ENCODE peak calls at places on chromosomes 4 and X, in six cellular contexts. One of them, this sample, is unnamed.

GRCh38 chr4:112284662-112285411 is 867 bp downstream of the TIFA start:
- DNase-seq in NCI-H748 treated with DMSO at 0.1 percent for 48 hours: no peak
- DNase-seq in MCF 10A: peak
- DNase-seq in EH: peak
- DNase-seq in neuronal stem cell: no peak
- DNase-seq in posterior vena cava: no peak
- DNase-seq in this sample: no peak

GRCh38 chrX:148501121-148502066 is 977 bp downstream of the AFF2 start:
- DNase-seq in neuronal stem cell: peak
- DNase-seq in NCI-H748 treated with DMSO at 0.1 percent for 48 hours: no peak
- DNase-seq in posterior vena cava: peak
- DNase-seq in MCF 10A: no peak
- DNase-seq in EH: no peak
- DNase-seq in this sample: peak

GRCh38 chr4:56434599-56435000 is 815 bp downstream of the PPAT start:
- DNase-seq in EH: no peak
- DNase-seq in NCI-H748 treated with DMSO at 0.1 percent for 48 hours: no peak
- DNase-seq in MCF 10A: no peak
- DNase-seq in posterior vena cava: no peak
- DNase-seq in neuronal stem cell: no peak
- DNase-seq in this sample: no peak

GRCh38 chr4:22237155-22237751 is 278.6 kb downstream of the ADGRA3 start:
- DNase-seq in neuronal stem cell: no peak
- DNase-seq in MCF 10A: peak
- DNase-seq in posterior vena cava: no peak
- DNase-seq in EH: peak
- DNase-seq in NCI-H748 treated with DMSO at 0.1 percent for 48 hours: peak
- DNase-seq in this sample: peak

GRCh38 chrX:110178179-110178865 is 139.6 kb downstream of the AMMECR1 start:
- DNase-seq in EH: no peak
- DNase-seq in NCI-H748 treated with DMSO at 0.1 percent for 48 hours: no peak
- DNase-seq in posterior vena cava: no peak
- DNase-seq in neuronal stem cell: no peak
- DNase-seq in MCF 10A: peak
- DNase-seq in this sample: no peak

GRCh38 chrX:134868766-134869495 is 121.9 kb upstream of the SMIM10 start:
- DNase-seq in posterior vena cava: no peak
- DNase-seq in MCF 10A: peak
- DNase-seq in neuronal stem cell: no peak
- DNase-seq in NCI-H748 treated with DMSO at 0.1 percent for 48 hours: no peak
- DNase-seq in EH: peak
- DNase-seq in this sample: no peak

GRCh38 chr4:185504098-185505047 is 30.9 kb downstream of the PDLIM3 start:
- DNase-seq in posterior vena cava: peak
- DNase-seq in NCI-H748 treated with DMSO at 0.1 percent for 48 hours: no peak
- DNase-seq in MCF 10A: no peak
- DNase-seq in neuronal stem cell: no peak
- DNase-seq in EH: peak
- DNase-seq in this sample: peak

GRCh38 chr4:47824844-47825243 is 13.0 kb downstream of the CORIN start:
- DNase-seq in posterior vena cava: no peak
- DNase-seq in NCI-H748 treated with DMSO at 0.1 percent for 48 hours: no peak
- DNase-seq in MCF 10A: no peak
- DNase-seq in EH: no peak
- DNase-seq in neuronal stem cell: no peak
- DNase-seq in this sample: no peak

GRCh38 chr4:153439831-153440230 is 26.3 kb upstream of the TMEM131L start:
- DNase-seq in posterior vena cava: no peak
- DNase-seq in EH: no peak
- DNase-seq in NCI-H748 treated with DMSO at 0.1 percent for 48 hours: no peak
- DNase-seq in MCF 10A: no peak
- DNase-seq in neuronal stem cell: no peak
- DNase-seq in this sample: no peak

GRCh38 chr4:175325230-175325629 is 407.1 kb downstream of the ADAM29 start:
- DNase-seq in EH: no peak
- DNase-seq in neuronal stem cell: no peak
- DNase-seq in posterior vena cava: no peak
- DNase-seq in MCF 10A: no peak
- DNase-seq in NCI-H748 treated with DMSO at 0.1 percent for 48 hours: no peak
- DNase-seq in this sample: no peak

GRCh38 chrX:1537031-1537715 is at the start of gene P2RY8:
- DNase-seq in NCI-H748 treated with DMSO at 0.1 percent for 48 hours: no peak
- DNase-seq in neuronal stem cell: no peak
- DNase-seq in posterior vena cava: peak
- DNase-seq in EH: peak
- DNase-seq in MCF 10A: peak
- DNase-seq in this sample: peak

GRCh38 chr4:55348436-55348835 is 2.4 kb downstream of the SRD5A3 start:
- DNase-seq in EH: peak
- DNase-seq in NCI-H748 treated with DMSO at 0.1 percent for 48 hours: no peak
- DNase-seq in neuronal stem cell: no peak
- DNase-seq in MCF 10A: peak
- DNase-seq in posterior vena cava: no peak
- DNase-seq in this sample: no peak

GRCh38 chr4:128517739-128518510 is 230.3 kb upstream of the PGRMC2 start:
- DNase-seq in neuronal stem cell: peak
- DNase-seq in MCF 10A: peak
- DNase-seq in posterior vena cava: peak
- DNase-seq in EH: peak
- DNase-seq in NCI-H748 treated with DMSO at 0.1 percent for 48 hours: no peak
- DNase-seq in this sample: no peak

GRCh38 chr4:110184124-110184790 is 14.2 kb downstream of the ELOVL6 start:
- DNase-seq in neuronal stem cell: no peak
- DNase-seq in NCI-H748 treated with DMSO at 0.1 percent for 48 hours: no peak
- DNase-seq in posterior vena cava: no peak
- DNase-seq in EH: peak
- DNase-seq in MCF 10A: no peak
- DNase-seq in this sample: no peak

GRCh38 chr4:663438-664428 is 10.3 kb downstream of the ATP5ME start:
- DNase-seq in posterior vena cava: peak
- DNase-seq in EH: no peak
- DNase-seq in MCF 10A: no peak
- DNase-seq in NCI-H748 treated with DMSO at 0.1 percent for 48 hours: no peak
- DNase-seq in neuronal stem cell: no peak
- DNase-seq in this sample: peak

GRCh38 chr4:52982246-52982950 is 120.3 kb downstream of the RASL11B start:
- DNase-seq in posterior vena cava: no peak
- DNase-seq in NCI-H748 treated with DMSO at 0.1 percent for 48 hours: peak
- DNase-seq in MCF 10A: peak
- DNase-seq in EH: peak
- DNase-seq in neuronal stem cell: peak
- DNase-seq in this sample: no peak

GRCh38 chr4:26020896-26021295 is 106.9 kb downstream of the SMIM20 start:
- DNase-seq in MCF 10A: peak
- DNase-seq in neuronal stem cell: no peak
- DNase-seq in NCI-H748 treated with DMSO at 0.1 percent for 48 hours: no peak
- DNase-seq in posterior vena cava: no peak
- DNase-seq in EH: peak
- DNase-seq in this sample: no peak

GRCh38 chrX:56763556-56764152 is 34.6 kb downstream of the NBDY start:
- DNase-seq in MCF 10A: peak
- DNase-seq in EH: no peak
- DNase-seq in NCI-H748 treated with DMSO at 0.1 percent for 48 hours: no peak
- DNase-seq in neuronal stem cell: no peak
- DNase-seq in posterior vena cava: peak
- DNase-seq in this sample: no peak

GRCh38 chr4:153731239-153731638 is 28.6 kb downstream of the RNF175 start:
- DNase-seq in NCI-H748 treated with DMSO at 0.1 percent for 48 hours: no peak
- DNase-seq in MCF 10A: no peak
- DNase-seq in EH: peak
- DNase-seq in posterior vena cava: no peak
- DNase-seq in neuronal stem cell: no peak
- DNase-seq in this sample: no peak

GRCh38 chr4:87465739-87466366 is 43.5 kb downstream of the NUDT9 start:
- DNase-seq in neuronal stem cell: peak
- DNase-seq in EH: peak
- DNase-seq in NCI-H748 treated with DMSO at 0.1 percent for 48 hours: peak
- DNase-seq in MCF 10A: peak
- DNase-seq in posterior vena cava: no peak
- DNase-seq in this sample: no peak

GRCh38 chr4:145511913-145512522 is 30.4 kb downstream of the SMAD1 start:
- DNase-seq in EH: peak
- DNase-seq in MCF 10A: peak
- DNase-seq in posterior vena cava: no peak
- DNase-seq in neuronal stem cell: no peak
- DNase-seq in NCI-H748 treated with DMSO at 0.1 percent for 48 hours: no peak
- DNase-seq in this sample: no peak

GRCh38 chrX:46814966-46815365 is 21.9 kb upstream of the RP2 start:
- DNase-seq in MCF 10A: no peak
- DNase-seq in neuronal stem cell: no peak
- DNase-seq in EH: peak
- DNase-seq in NCI-H748 treated with DMSO at 0.1 percent for 48 hours: no peak
- DNase-seq in posterior vena cava: no peak
- DNase-seq in this sample: no peak

GRCh38 chr4:8285976-8286718 is 16.6 kb downstream of the HTRA3 start:
- DNase-seq in posterior vena cava: peak
- DNase-seq in MCF 10A: no peak
- DNase-seq in neuronal stem cell: no peak
- DNase-seq in EH: no peak
- DNase-seq in NCI-H748 treated with DMSO at 0.1 percent for 48 hours: no peak
- DNase-seq in this sample: no peak

GRCh38 chr4:182642831-182643230 is 274.4 kb downstream of the DCTD start:
- DNase-seq in NCI-H748 treated with DMSO at 0.1 percent for 48 hours: no peak
- DNase-seq in posterior vena cava: no peak
- DNase-seq in EH: peak
- DNase-seq in neuronal stem cell: no peak
- DNase-seq in MCF 10A: peak
- DNase-seq in this sample: no peak